ENCODE peak calls at places on chromosomes 13 and 19, in nine cellular contexts. X is endothelial cell, T is epithelial cell of proximal tubule, B is omental fat pad, F is heart right ventricle, K is fibroblast of lung, I is choroid plexus epithelial cell, E is Calu3, O is AG04449. A is an unnamed sample.

GRCh38 chr19:56137405-56137804 is 3.7 kb upstream of the ZNF444 start:
- DNase-seq in O (no peak), X (no peak), F (no peak), K (no peak), T (no peak), E (peak; percentile 70), I (no peak), B (no peak), A (no peak)

GRCh38 chr13:85536706-85537105 is 262.5 kb downstream of the SLITRK6 start:
- DNase-seq in F (no peak), E (no peak), O (no peak), T (no peak), I (peak; percentile 22), B (no peak), X (no peak), K (peak; percentile 13), A (no peak)

GRCh38 chr13:28718186-28718537 is 608 bp downstream of the SLC46A3 start:
- DNase-seq in F (no peak), O (no peak), I (peak; percentile 37), B (no peak), K (peak; percentile 3), T (no peak), X (no peak), E (no peak), A (no peak)

GRCh38 chr13:49829715-49830114 is 37.2 kb upstream of the KPNA3 start:
- DNase-seq in K (no peak), F (no peak), B (no peak), I (no peak), O (no peak), E (no peak), X (no peak), T (no peak), A (no peak)

GRCh38 chr13:113216165-113217056 is 7.0 kb downstream of the CUL4A start:
- DNase-seq in F (no peak), O (no peak), B (no peak), T (no peak), X (no peak), E (peak; percentile 20), K (peak; percentile 84), I (peak; percentile 63), A (no peak)

GRCh38 chr19:48629599-48630288 is 7.4 kb downstream of the DBP start:
- DNase-seq in F (peak; percentile 62), E (no peak), K (peak; percentile 73), X (peak; percentile 68), T (no peak), I (peak; percentile 79), B (no peak), O (no peak), A (peak; percentile 76)

GRCh38 chr19:19399733-19400438 is 5.6 kb upstream of the GATAD2A start:
- DNase-seq in O (no peak), K (peak; percentile 48), I (peak; percentile 56), T (no peak), B (no peak), X (no peak), F (no peak), E (no peak), A (no peak)

GRCh38 chr19:3098515-3099346 is 4.6 kb downstream of the GNA11 start:
- DNase-seq in E (no peak), I (peak; percentile 40), X (no peak), K (no peak), B (no peak), O (no peak), F (peak; percentile 86), T (no peak), A (no peak)

GRCh38 chr13:99972190-99972731 is 694 bp upstream of the ZIC5 start:
- DNase-seq in X (no peak), K (no peak), T (no peak), E (no peak), I (no peak), B (no peak), F (no peak), O (no peak), A (no peak)

GRCh38 chr19:15432018-15432494 is 13.3 kb upstream of the AKAP8L start:
- DNase-seq in B (no peak), E (no peak), F (no peak), K (no peak), O (no peak), I (no peak), X (no peak), T (no peak), A (no peak)

GRCh38 chr13:65789815-65790214 is 1440.3 kb downstream of the PCDH9 start:
- DNase-seq in F (no peak), E (no peak), O (peak; percentile 2), B (no peak), K (peak; percentile 13), T (no peak), X (no peak), I (peak; percentile 71), A (no peak)

GRCh38 chr19:49327878-49328544 is 3.0 kb upstream of the SLC6A16 start:
- DNase-seq in B (no peak), K (peak; percentile 10), E (peak; percentile 57), X (no peak), T (no peak), F (no peak), I (peak; percentile 61), O (no peak), A (peak; percentile 24)

GRCh38 chr13:90445179-90445578 is 902.3 kb upstream of the MIR17HG start:
- DNase-seq in E (peak; percentile 8), K (peak; percentile 98), T (peak; percentile 91), F (no peak), B (no peak), I (peak; percentile 94), O (peak; percentile 73), X (no peak), A (no peak)

GRCh38 chr19:38816131-38816750 is 3.5 kb upstream of the LGALS4 start:
- DNase-seq in K (no peak), T (no peak), B (no peak), E (no peak), O (no peak), F (no peak), X (no peak), I (no peak), A (no peak)

GRCh38 chr13:98785405-98785804 is 32.9 kb upstream of the SLC15A1 start:
- DNase-seq in F (no peak), O (no peak), B (no peak), K (no peak), X (no peak), I (no peak), E (no peak), T (no peak), A (no peak)

GRCh38 chr13:98784666-98785065 is 32.2 kb upstream of the SLC15A1 start:
- DNase-seq in O (no peak), F (no peak), X (no peak), K (no peak), I (no peak), B (no peak), T (no peak), E (no peak), A (no peak)

GRCh38 chr13:98785968-98786367 is 33.5 kb upstream of the SLC15A1 start:
- DNase-seq in I (no peak), X (no peak), F (no peak), E (no peak), O (no peak), K (no peak), T (peak; percentile 36), B (no peak), A (no peak)

GRCh38 chr13:98782654-98783053 is 30.2 kb upstream of the SLC15A1 start:
- DNase-seq in E (no peak), K (peak; percentile 46), O (no peak), T (no peak), I (peak; percentile 75), F (no peak), B (no peak), X (no peak), A (no peak)

GRCh38 chr13:98783856-98784478 is 31.5 kb upstream of the SLC15A1 start:
- DNase-seq in E (no peak), B (no peak), X (no peak), O (no peak), K (no peak), I (no peak), T (no peak), F (no peak), A (no peak)
- TF ChIP-seq CTCF in E (no peak), B (no peak), X (no peak), O (no peak), K (no peak), I (no peak), T (no peak), F (no peak), A (no peak)

GRCh38 chr13:59399513-59399912 is 764.2 kb downstream of the DIAPH3 start:
- DNase-seq in O (no peak), F (no peak), T (no peak), E (no peak), B (no peak), K (no peak), X (no peak), I (no peak), A (no peak)
- TF ChIP-seq CTCF in O (no peak), F (no peak), T (no peak), E (no peak), B (no peak), K (no peak), X (no peak), I (no peak), A (no peak)

DNA sequence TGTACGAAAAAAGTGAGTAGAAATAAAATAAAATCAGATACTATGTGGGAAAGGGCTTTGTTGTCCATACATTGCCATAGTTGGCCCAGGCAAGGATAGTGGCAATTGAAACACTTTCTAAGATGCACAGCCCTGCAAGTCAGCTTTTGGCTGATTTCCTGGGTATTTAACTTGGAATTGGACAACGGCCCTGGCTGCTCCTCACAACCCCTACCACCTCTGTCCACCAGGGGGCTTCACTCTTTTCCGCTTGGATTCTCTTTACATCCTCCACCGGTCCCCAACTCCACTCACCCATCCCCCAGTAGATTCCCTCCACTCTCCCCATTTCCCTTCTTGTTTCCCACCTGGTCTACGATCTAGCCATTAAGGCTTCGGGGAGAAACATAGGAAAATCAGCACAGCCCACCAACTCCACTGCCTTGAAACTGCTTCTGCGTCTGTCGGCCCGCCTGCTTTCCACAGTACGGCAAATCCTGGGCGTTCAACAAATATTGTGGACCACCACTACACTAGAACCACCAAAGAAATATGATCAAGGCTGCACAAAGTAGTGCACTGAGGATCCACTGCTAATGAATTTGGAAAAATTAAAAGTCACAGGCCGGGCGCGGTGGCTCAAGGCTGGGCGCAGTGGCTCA is 48.6 kb upstream of the GTF3A start:
- DNase-seq in I (peak; percentile 77), K (peak; percentile 52), E (peak; percentile 74), O (no peak), B (peak; percentile 57), T (no peak), F (peak; percentile 34), X (peak; percentile 76), A (no peak)
- TF ChIP-seq CTCF in I (peak; percentile 91), K (peak; percentile 76), E (peak; percentile 74), O (peak; percentile 73), B (peak; percentile 58), T (peak; percentile 84), F (peak; percentile 81), X (peak; percentile 94), A (peak; percentile 90)

DNA sequence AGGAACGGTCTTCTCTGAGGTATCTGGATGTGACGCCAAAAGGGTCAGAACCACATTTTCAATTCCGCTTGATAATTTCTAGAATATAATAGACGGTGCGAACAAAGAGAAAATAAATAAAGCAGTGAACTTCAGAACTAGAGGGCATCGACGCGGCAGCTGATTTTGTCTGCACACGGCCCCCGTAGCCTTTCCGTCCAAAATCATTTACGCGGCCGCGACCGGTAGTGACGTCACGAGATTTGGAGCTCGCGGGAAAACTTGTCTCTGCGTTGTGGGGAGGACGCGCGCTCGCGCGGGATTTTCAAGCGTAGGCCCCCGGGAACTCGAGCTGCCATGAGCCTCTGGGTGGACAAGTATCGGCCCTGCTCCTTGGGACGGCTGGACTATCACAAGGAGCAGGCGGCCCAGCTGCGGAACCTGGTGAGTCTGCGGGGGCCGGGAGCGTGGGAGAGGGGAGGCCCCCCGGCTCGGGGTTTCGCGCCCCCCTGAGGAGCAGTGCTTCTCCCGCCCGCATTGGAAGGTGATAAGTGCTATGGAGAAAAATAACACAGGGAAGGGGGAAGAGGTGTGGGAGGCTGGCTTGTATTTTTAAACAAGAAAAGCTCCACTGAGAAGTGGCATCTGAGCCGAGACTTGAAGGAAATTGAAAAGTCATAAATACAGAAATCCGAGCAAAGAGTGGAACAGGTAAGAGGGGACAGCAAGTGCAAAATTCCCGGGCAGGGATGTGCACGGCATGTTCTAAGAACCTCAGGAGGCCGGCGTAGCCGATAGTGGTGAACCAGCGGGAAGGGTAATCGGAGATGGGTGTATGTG is at the start of gene RFC3:
- DNase-seq in I (peak; percentile 96), O (peak; percentile 59), F (peak; percentile 93), X (peak; percentile 95), T (peak; percentile 53), E (peak; percentile 88), B (peak; percentile 90), K (peak; percentile 95), A (peak; percentile 95)
- TF ChIP-seq CTCF in I (no peak), O (no peak), F (no peak), X (no peak), T (no peak), E (no peak), B (no peak), K (no peak), A (no peak)